ENCODE peak calls at places on chromosomes 6 and 20, in nine cellular contexts. One of them, this sample, is unnamed.

GRCh38 chr6:25012657-25013056 is 76.9 kb upstream of the RIPOR2 start:
- DNase-seq in Right ventricle myocardium inferior: no peak
- DNase-seq in SK-N-DZ: no peak
- DNase-seq in CD8-positive, alpha-beta memory T cell: no peak
- DNase-seq in non-pigmented ciliary epithelial cell: no peak
- DNase-seq in amygdala: no peak
- DNase-seq in substantia nigra: no peak
- DNase-seq in Panc1: no peak
- DNase-seq in SHP77: no peak
- DNase-seq in this sample: no peak

GRCh38 chr6:136149311-136149710 is 100.8 kb downstream of the MTFR2 start:
- DNase-seq in substantia nigra: no peak
- DNase-seq in CD8-positive, alpha-beta memory T cell: no peak
- DNase-seq in SHP77: no peak
- DNase-seq in Panc1: no peak
- DNase-seq in amygdala: no peak
- DNase-seq in non-pigmented ciliary epithelial cell: no peak
- DNase-seq in SK-N-DZ: no peak
- DNase-seq in Right ventricle myocardium inferior: no peak
- DNase-seq in this sample: no peak

GRCh38 chr6:4270001-4270400 is 134.6 kb upstream of the ECI2 start:
- DNase-seq in Right ventricle myocardium inferior: no peak
- DNase-seq in amygdala: no peak
- DNase-seq in CD8-positive, alpha-beta memory T cell: no peak
- DNase-seq in non-pigmented ciliary epithelial cell: no peak
- DNase-seq in substantia nigra: no peak
- DNase-seq in Panc1: no peak
- DNase-seq in SHP77: no peak
- DNase-seq in SK-N-DZ: no peak
- DNase-seq in this sample: no peak

GRCh38 chr20:41645372-41645771 is 27.2 kb upstream of the CHD6 start:
- DNase-seq in substantia nigra: no peak
- DNase-seq in amygdala: no peak
- DNase-seq in non-pigmented ciliary epithelial cell: no peak
- DNase-seq in SHP77: no peak
- DNase-seq in SK-N-DZ: no peak
- DNase-seq in Right ventricle myocardium inferior: no peak
- DNase-seq in Panc1: no peak
- DNase-seq in CD8-positive, alpha-beta memory T cell: no peak
- DNase-seq in this sample: no peak

GRCh38 chr6:17395112-17395511 is 1.7 kb downstream of the CAP2 start:
- DNase-seq in substantia nigra: no peak
- DNase-seq in Panc1: no peak
- DNase-seq in Right ventricle myocardium inferior: no peak
- DNase-seq in SHP77: no peak
- DNase-seq in amygdala: no peak
- DNase-seq in CD8-positive, alpha-beta memory T cell: no peak
- DNase-seq in SK-N-DZ: no peak
- DNase-seq in non-pigmented ciliary epithelial cell: no peak
- DNase-seq in this sample: no peak

GRCh38 chr6:169093121-169093723 is 160.4 kb downstream of the THBS2 start:
- DNase-seq in SK-N-DZ: no peak
- DNase-seq in Panc1: no peak
- DNase-seq in amygdala: no peak
- DNase-seq in CD8-positive, alpha-beta memory T cell: no peak
- DNase-seq in non-pigmented ciliary epithelial cell: no peak
- DNase-seq in Right ventricle myocardium inferior: no peak
- DNase-seq in substantia nigra: no peak
- DNase-seq in SHP77: no peak
- DNase-seq in this sample: no peak

GRCh38 chr6:46098678-46099077 is 31.1 kb upstream of the ENPP4 start:
- DNase-seq in amygdala: peak
- DNase-seq in SHP77: peak
- DNase-seq in non-pigmented ciliary epithelial cell: no peak
- DNase-seq in CD8-positive, alpha-beta memory T cell: no peak
- DNase-seq in substantia nigra: peak
- DNase-seq in Right ventricle myocardium inferior: no peak
- DNase-seq in Panc1: no peak
- DNase-seq in SK-N-DZ: no peak
- DNase-seq in this sample: no peak

GRCh38 chr20:56429496-56429895 is 17.4 kb downstream of the CASS4 start:
- DNase-seq in SHP77: no peak
- DNase-seq in Panc1: no peak
- DNase-seq in non-pigmented ciliary epithelial cell: no peak
- DNase-seq in amygdala: no peak
- DNase-seq in CD8-positive, alpha-beta memory T cell: no peak
- DNase-seq in SK-N-DZ: no peak
- DNase-seq in Right ventricle myocardium inferior: no peak
- DNase-seq in substantia nigra: no peak
- DNase-seq in this sample: no peak

GRCh38 chr20:46021361-46022359 is 7.4 kb upstream of the SLC12A5 start:
- DNase-seq in CD8-positive, alpha-beta memory T cell: peak
- DNase-seq in Panc1: no peak
- DNase-seq in amygdala: peak
- DNase-seq in SK-N-DZ: peak
- DNase-seq in non-pigmented ciliary epithelial cell: no peak
- DNase-seq in Right ventricle myocardium inferior: no peak
- DNase-seq in SHP77: peak
- DNase-seq in substantia nigra: no peak
- DNase-seq in this sample: no peak

GRCh38 chr6:44702292-44702691 is 314.8 kb downstream of the CDC5L start:
- DNase-seq in CD8-positive, alpha-beta memory T cell: no peak
- DNase-seq in substantia nigra: no peak
- DNase-seq in SK-N-DZ: no peak
- DNase-seq in Right ventricle myocardium inferior: no peak
- DNase-seq in non-pigmented ciliary epithelial cell: no peak
- DNase-seq in Panc1: no peak
- DNase-seq in SHP77: no peak
- DNase-seq in amygdala: no peak
- DNase-seq in this sample: no peak

This sample was measured in T-cell.